ENCODE peak calls at places on chromosomes 6 and 20, in five cellular contexts. E, D, S, A and L are unnamed samples.
A peak's percentile ranks its signal among the peaks of the same experiment; 100 is the strongest.

GRCh38 chr6:1917628-1918371 is 308.1 kb downstream of the FOXC1 start:
- DNase-seq in A (peak; percentile 44), D (no peak), E (no peak), S (no peak), L (peak; percentile 38)

GRCh38 chr6:64258752-64259151 is 623.1 kb downstream of the PHF3 start:
- DNase-seq in S (no peak), D (no peak), A (peak; percentile 9), E (no peak), L (no peak)

GRCh38 chr6:55875420-55875819 is at the start of gene BMP5:
- DNase-seq in D (no peak), S (no peak), A (no peak), E (no peak), L (no peak)

GRCh38 chr20:63934271-63935068 is 21.7 kb downstream of the UCKL1 start:
- DNase-seq in A (no peak), S (no peak), D (no peak), E (peak; percentile 70), L (no peak)

GRCh38 chr20:40868568-40869223 is 159.9 kb upstream of the TOP1 start:
- DNase-seq in S (no peak), D (no peak), A (no peak), E (no peak), L (no peak)

GRCh38 chr20:63980317-63980805 is 571 bp upstream of the PRPF6 start:
- DNase-seq in E (no peak), S (no peak), D (no peak), A (peak; percentile 50), L (no peak)

GRCh38 chr6:159981591-159982245 is 12.8 kb downstream of the IGF2R start:
- DNase-seq in D (peak; percentile 74), A (no peak), E (no peak), S (peak; percentile 61), L (no peak)

GRCh38 chr6:3697609-3698008 is 53.9 kb downstream of the PXDC1 start:
- DNase-seq in E (no peak), A (no peak), D (no peak), S (no peak), L (no peak)

GRCh38 chr20:25245461-25245860 is 2.4 kb upstream of the PYGB start:
- DNase-seq in D (no peak), E (no peak), S (no peak), A (no peak), L (no peak)
- TF ChIP-seq ESRRA in D (no peak), E (no peak), S (no peak), A (no peak), L (no peak)

DNA sequence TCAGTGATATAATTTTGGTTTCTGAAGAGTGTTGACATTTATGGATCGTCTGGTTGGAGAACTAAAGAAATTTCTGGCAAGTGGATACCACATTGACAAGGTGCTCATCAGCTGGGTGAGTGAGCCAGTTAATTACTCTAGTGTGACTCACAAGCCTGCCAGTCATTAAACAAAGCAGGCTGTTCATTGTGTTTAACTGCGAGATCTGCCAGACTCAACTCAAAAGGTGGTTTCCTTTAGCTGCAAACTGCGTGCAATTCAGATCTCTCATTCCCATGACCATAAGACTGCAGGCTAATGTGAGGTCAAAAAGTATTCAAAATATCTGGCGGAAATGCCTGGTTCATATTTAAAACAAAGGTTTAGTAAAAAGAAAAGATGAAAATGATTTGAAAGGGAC is 32.5 kb upstream of the IYD start:
- DNase-seq in A (no peak), E (no peak), S (no peak), D (peak; percentile 53), L (no peak)
- TF ChIP-seq ESRRA in A (no peak), E (no peak), S (no peak), D (no peak), L (no peak)

GRCh38 chr6:27293436-27294152 is 18.5 kb downstream of the POM121L2 start:
- DNase-seq in D (no peak), E (peak; percentile 77), S (peak; percentile 68), A (peak; percentile 38), L (peak; percentile 72)
- TF ChIP-seq ESRRA in D (no peak), E (no peak), S (peak; percentile 94), A (no peak), L (no peak)

GRCh38 chr6:105618247-105618646 is 215.4 kb upstream of the PREP start:
- DNase-seq in S (no peak), D (no peak), A (no peak), E (no peak), L (no peak)
- TF ChIP-seq ESRRA in S (no peak), D (no peak), A (no peak), E (no peak), L (no peak)

DNA sequence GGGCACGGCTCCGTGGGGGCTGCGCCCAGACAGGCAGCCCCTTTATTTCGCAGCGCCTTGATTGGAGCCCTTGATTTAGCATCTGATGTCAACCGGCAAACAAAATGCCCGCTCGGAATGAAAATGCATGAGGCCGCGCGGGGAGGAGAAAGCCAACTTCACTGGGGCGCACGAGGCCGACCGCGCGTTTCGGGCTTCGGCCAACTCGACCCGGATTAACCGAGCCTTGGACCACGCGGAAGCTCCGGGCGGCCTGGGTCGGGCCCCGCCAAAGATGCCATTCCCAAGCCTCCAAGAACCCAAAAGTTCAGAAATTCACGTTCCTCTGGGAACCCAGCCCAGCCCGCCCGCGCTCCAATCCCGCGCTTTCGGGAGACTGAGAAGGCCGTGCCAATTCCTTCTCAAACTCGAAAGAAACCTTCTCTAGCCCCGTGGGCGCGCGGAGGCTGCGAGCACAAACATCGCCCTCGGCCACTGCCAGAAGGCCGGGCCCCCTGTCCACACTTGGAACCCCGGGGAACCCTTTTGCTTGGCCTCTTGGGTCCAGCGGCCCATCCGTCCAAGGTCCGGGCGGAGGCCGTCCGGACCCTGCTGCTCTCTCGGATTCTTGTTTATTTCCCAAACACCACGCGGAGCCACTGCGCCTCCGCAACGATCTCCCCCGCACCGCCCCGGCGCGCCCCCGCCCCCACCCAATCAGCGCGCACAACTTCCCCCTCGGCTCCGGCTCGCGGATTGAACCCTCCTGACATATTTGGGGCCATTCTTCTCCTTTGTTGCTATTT is 816 bp upstream of the INSM1 start:
- DNase-seq in D (no peak), A (no peak), E (peak; percentile 54), S (no peak), L (no peak)
- TF ChIP-seq ESRRA in D (no peak), A (no peak), E (no peak), S (no peak), L (no peak)

DNA sequence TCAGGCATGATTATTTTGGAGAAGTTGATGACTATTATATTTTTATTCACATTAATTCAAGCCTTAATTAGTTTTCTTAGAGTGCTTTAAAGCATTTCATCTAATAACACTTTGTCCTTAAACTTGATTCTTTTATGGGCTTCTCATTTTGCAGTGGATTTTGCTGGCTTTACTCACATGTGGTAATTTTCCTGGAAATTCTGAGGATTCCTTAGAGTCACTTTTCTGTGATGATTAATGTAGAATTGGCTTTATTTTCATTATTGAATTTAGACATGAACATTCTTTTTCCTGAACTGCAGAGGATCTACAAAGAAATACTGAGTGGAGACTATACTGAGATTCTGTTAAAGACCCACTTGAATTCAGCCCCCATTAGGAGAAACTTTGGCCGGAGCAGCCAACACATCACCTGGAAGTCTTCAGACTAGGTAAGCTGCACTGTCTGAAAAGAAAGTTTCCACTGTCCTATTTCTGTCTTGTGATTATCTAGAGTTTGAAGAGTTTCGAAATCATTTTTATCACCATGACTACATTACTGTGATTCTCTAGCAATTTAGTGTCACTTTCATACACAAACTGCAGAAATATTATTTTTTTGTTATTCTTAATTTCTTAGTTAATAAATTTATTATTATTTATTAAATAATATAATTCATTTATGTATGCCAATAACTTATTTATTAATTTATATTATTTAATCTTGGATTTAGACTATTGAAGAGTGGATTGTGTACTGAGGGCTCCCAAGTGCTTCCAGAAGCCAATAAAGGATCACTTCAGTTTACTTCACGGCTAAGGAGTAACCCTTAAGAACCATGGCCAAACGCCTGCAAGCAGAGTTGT is 2.0 kb downstream of the RFPL4B start:
- DNase-seq in S (no peak), A (no peak), E (no peak), D (no peak), L (no peak)
- TF ChIP-seq ESRRA in S (no peak), A (no peak), E (no peak), D (no peak), L (no peak)

DNA sequence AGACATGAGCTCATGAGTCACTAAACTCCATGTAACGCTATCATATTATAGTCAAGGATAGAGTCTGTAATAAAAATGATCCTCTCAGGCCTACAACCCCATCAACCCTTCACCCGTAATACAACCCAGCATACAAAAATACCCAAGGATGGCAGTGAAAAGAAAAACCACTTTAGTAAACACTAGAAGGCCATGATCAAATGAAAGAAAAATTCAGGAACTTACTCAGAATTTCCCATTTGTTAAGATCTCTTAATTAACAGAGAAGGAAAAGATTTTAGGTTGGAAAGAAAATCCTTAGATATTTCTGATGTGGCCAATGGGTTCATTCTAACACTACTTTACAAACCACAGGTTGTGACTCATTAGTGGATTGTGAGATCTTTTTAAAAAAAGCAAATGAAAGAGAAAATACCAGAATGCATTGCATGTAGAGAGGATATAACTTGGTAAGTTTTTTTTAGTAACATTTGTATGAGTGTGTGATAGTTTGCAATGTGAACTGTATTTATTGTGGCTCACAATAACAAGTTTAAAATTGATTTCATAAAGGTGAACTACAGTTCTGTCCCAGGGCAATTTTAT is 8.0 kb upstream of the UBE2J1 start:
- DNase-seq in D (no peak), S (no peak), E (no peak), A (no peak), L (no peak)
- TF ChIP-seq ESRRA in D (no peak), S (no peak), E (no peak), A (no peak), L (no peak)